ENCODE peak calls at places on chromosomes 1 and 21, in six cellular contexts. One of them, this sample, is unnamed.

GRCh38 chr1:95742591-95743089 is 508.6 kb downstream of the RWDD3 start:
- DNase-seq in anterior cingulate cortex: no peak
- DNase-seq in tibial artery: no peak
- DNase-seq in adrenal gland: no peak
- DNase-seq in lung microvascular endothelial cell: no peak
- DNase-seq in IMR-90: peak; percentile 66
- DNase-seq in this sample: peak; percentile 23

GRCh38 chr1:55443175-55443933 is 228.2 kb upstream of the USP24 start:
- DNase-seq in IMR-90: peak; percentile 100
- DNase-seq in adrenal gland: peak; percentile 96
- DNase-seq in lung microvascular endothelial cell: peak; percentile 80
- DNase-seq in anterior cingulate cortex: no peak
- DNase-seq in tibial artery: peak; percentile 98
- DNase-seq in this sample: peak; percentile 99

GRCh38 chr1:8486047-8486446 is 168.1 kb downstream of the SLC45A1 start:
- DNase-seq in IMR-90: no peak
- DNase-seq in anterior cingulate cortex: no peak
- DNase-seq in adrenal gland: no peak
- DNase-seq in tibial artery: no peak
- DNase-seq in lung microvascular endothelial cell: no peak
- DNase-seq in this sample: no peak

GRCh38 chr1:184802739-184803492 is 48.3 kb upstream of the EDEM3 start:
- DNase-seq in lung microvascular endothelial cell: no peak
- DNase-seq in IMR-90: peak; percentile 61
- DNase-seq in adrenal gland: no peak
- DNase-seq in anterior cingulate cortex: no peak
- DNase-seq in tibial artery: no peak
- DNase-seq in this sample: peak; percentile 40

GRCh38 chr1:231862611-231863010 is 236.0 kb downstream of the DISC1 start:
- DNase-seq in adrenal gland: no peak
- DNase-seq in tibial artery: no peak
- DNase-seq in lung microvascular endothelial cell: peak; percentile 14
- DNase-seq in anterior cingulate cortex: no peak
- DNase-seq in IMR-90: no peak
- DNase-seq in this sample: no peak

GRCh38 chr1:191575180-191575579 is 583.1 kb upstream of the RGS18 start:
- DNase-seq in IMR-90: peak; percentile 21
- DNase-seq in lung microvascular endothelial cell: no peak
- DNase-seq in tibial artery: no peak
- DNase-seq in adrenal gland: no peak
- DNase-seq in anterior cingulate cortex: no peak
- DNase-seq in this sample: no peak

GRCh38 chr21:26106562-26106961 is 64.0 kb downstream of the APP start:
- DNase-seq in IMR-90: no peak
- DNase-seq in lung microvascular endothelial cell: peak; percentile 45
- DNase-seq in anterior cingulate cortex: no peak
- DNase-seq in adrenal gland: no peak
- DNase-seq in tibial artery: no peak
- DNase-seq in this sample: no peak

GRCh38 chr1:214005716-214006115 is 17.9 kb downstream of the PROX1 start:
- DNase-seq in IMR-90: no peak
- DNase-seq in tibial artery: no peak
- DNase-seq in adrenal gland: no peak
- DNase-seq in anterior cingulate cortex: no peak
- DNase-seq in lung microvascular endothelial cell: no peak
- DNase-seq in this sample: no peak

GRCh38 chr1:216223521-216223920 is 199.7 kb downstream of the USH2A start:
- DNase-seq in lung microvascular endothelial cell: no peak
- DNase-seq in anterior cingulate cortex: no peak
- DNase-seq in tibial artery: no peak
- DNase-seq in IMR-90: peak; percentile 3
- DNase-seq in adrenal gland: no peak
- DNase-seq in this sample: no peak

GRCh38 chr21:42366292-42367010 is at the start of gene TFF1:
- DNase-seq in adrenal gland: peak; percentile 79
- DNase-seq in tibial artery: no peak
- DNase-seq in lung microvascular endothelial cell: peak; percentile 81
- DNase-seq in IMR-90: peak; percentile 10
- DNase-seq in anterior cingulate cortex: no peak
- DNase-seq in this sample: no peak

GRCh38 chr1:169368406-169368769 is 393 bp downstream of the BLZF1 start:
- DNase-seq in anterior cingulate cortex: no peak
- DNase-seq in lung microvascular endothelial cell: peak; percentile 39
- DNase-seq in tibial artery: no peak
- DNase-seq in IMR-90: peak; percentile 2
- DNase-seq in adrenal gland: no peak
- DNase-seq in this sample: no peak

GRCh38 chr1:244104309-244105060 is 53.4 kb downstream of the ZBTB18 start:
- DNase-seq in tibial artery: no peak
- DNase-seq in lung microvascular endothelial cell: no peak
- DNase-seq in anterior cingulate cortex: no peak
- DNase-seq in IMR-90: peak; percentile 93
- DNase-seq in adrenal gland: no peak
- DNase-seq in this sample: peak; percentile 31

This sample was measured in fibroblast of the conjunctiva.